ENCODE peak calls at places on chromosomes 6 and 20, in four cellular contexts. W is heart left ventricle, O is HCT116, M is GM23248. I is an unnamed sample. For H3K4me1, the result is how much of the 10 kb centered on the place peaks cover.

GRCh38 chr6:150212745-150213144 is 69.9 kb downstream of the PPP1R14C start:
- DNase-seq in W (no peak), O (no peak), M (no peak), I (no peak)

GRCh38 chr6:2507638-2508037 is 243.1 kb downstream of the MYLK4 start:
- DNase-seq in W (no peak), O (no peak), M (no peak), I (no peak)

GRCh38 chr6:116929825-116930224 is 52.8 kb downstream of the RFX6 start:
- DNase-seq in W (no peak), O (no peak), M (no peak), I (no peak)

GRCh38 chr6:48213076-48213788 is 102.2 kb upstream of the PTCHD4 start:
- DNase-seq in W (no peak), O (no peak), M (no peak), I (no peak)

GRCh38 chr6:31725502-31726350 is 2.6 kb downstream of the MPIG6B start:
- DNase-seq in W (no peak), O (no peak), M (no peak), I (no peak)

GRCh38 chr6:109050012-109050411 is 44.6 kb downstream of the SESN1 start:
- DNase-seq in W (no peak), O (no peak), M (no peak), I (no peak)

GRCh38 chr6:139166238-139166955 is 31.5 kb downstream of the HECA start:
- DNase-seq in W (no peak), O (no peak), M (no peak), I (no peak)

GRCh38 chr6:68559716-68560115 is 75.4 kb upstream of the ADGRB3 start:
- DNase-seq in W (no peak), O (no peak), M (no peak), I (no peak)

GRCh38 chr6:133983099-133983939 is 30.3 kb downstream of the TBPL1 start:
- DNase-seq in W (peak), O (no peak), M (no peak), I (peak)

GRCh38 chr6:41975276-41975675 is 33.7 kb upstream of the CCND3 start:
- DNase-seq in W (no peak), O (no peak), M (no peak), I (no peak)

GRCh38 chr6:69622924-69623323 is 173.9 kb downstream of the LMBRD1 start:
- DNase-seq in W (no peak), O (no peak), M (no peak), I (no peak)

DNA sequence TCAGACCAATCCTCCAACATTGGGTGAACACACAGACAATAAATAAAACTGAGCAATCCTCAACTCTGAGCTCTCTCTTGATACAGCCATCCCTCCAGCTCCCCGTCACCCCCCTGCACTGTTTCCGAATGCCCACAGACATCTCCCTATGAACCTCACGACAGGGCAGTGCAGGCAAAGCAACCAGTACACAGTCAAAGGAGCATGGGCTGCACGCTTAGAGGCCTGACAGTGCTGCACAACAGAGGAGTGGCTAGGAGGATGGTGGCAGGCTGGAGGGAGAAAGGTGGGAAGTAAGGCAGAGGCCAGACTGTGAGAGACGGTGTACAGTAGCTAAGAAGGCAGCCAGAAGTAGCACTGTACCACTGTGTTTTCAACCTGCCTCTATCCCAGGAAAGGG is 24.0 kb downstream of the FYN start:
- DNase-seq in W (no peak), O (no peak), M (no peak), I (no peak)
- H3K4me1 ChIP-seq in W (half or more), O (under half), M (under half), I (under half)

GRCh38 chr6:36110053-36110452 is 20.3 kb upstream of the MAPK13 start:
- DNase-seq in W (no peak), O (no peak), M (no peak), I (no peak)
- H3K4me1 ChIP-seq in W (under half), O (under half), M (under half), I (under half)

DNA sequence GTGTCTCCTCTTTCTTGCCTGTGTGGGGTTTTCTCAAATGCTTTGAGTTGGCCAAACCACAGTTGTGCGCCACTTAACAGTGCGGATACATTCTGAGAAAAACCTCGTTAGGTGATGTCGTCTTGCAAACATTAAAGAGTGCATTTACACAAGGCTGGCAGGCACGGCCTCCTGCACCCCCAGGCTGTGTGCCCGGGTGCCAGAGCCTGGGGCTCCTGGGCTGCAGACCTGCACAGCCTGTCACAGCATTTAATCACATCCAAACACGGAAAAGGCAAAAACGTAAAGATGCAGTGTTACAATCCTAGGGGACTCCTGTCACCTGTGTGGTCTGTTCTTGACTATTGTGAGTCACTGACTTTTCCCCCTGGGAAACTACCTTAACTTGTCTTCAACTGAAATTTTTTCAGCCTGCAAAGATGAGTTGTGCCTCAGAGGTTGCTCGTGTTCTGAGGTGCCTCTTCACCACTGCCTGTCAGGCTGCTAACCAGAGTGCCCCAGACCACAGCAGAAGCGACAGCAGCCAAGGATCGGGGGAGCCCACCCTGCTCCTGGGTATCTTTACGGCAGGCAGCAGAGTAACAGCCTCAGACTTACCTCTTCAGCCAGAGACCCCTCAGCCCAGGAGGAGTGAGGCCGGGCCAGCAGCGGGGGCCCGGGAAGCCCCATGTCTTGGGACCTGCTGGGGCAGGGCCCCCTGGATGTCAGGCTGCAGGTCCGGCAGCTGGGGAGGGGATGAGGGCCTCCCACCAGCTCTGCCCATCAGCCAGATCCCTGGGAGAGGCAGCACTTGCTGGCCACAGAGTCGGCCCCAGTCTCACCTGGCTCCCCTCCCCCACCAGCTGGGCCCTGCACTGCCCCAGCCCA is 683 bp upstream of the C20orf204 start:
- DNase-seq in W (no peak), O (no peak), M (no peak), I (no peak)
- H3K4me1 ChIP-seq in W (under half), O (under half), M (under half), I (under half)

GRCh38 chr6:159110748-159111147 is 58.5 kb upstream of the FNDC1 start:
- DNase-seq in W (no peak), O (no peak), M (no peak), I (no peak)
- H3K4me1 ChIP-seq in W (under half), O (under half), M (under half), I (under half)

DNA sequence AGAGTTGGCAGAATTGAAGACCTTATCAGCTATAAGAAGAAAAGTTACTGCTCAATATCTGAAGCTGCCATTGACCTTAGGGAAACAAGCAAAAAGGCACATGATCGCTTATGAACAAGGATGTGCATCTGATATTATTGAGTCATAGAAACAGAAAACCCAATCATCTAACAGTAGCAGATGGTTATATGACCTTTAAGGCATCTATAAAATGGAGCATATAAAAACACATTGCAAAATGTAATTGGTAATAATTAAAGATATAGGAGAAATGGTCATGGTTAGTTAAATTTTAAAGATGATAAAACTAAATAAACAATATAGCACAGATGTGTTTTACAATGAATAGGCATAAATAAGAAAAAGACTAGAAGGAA is 260.1 kb upstream of the TAB2 start:
- DNase-seq in W (no peak), O (no peak), M (no peak), I (no peak)
- H3K4me1 ChIP-seq in W (under half), O (under half), M (under half), I (under half)

GRCh38 chr20:61931476-61932198 is 134.0 kb downstream of the TAF4 start:
- DNase-seq in W (peak), O (no peak), M (no peak), I (no peak)

GRCh38 chr20:61933481-61933950 is 132.2 kb downstream of the TAF4 start:
- DNase-seq in W (peak), O (no peak), M (no peak), I (no peak)

GRCh38 chr20:61932199-61932592 is 133.5 kb downstream of the TAF4 start:
- DNase-seq in W (no peak), O (no peak), M (no peak), I (no peak)

GRCh38 chr20:61933951-61934715 is 131.5 kb downstream of the TAF4 start:
- DNase-seq in W (peak), O (no peak), M (no peak), I (no peak)

DNA sequence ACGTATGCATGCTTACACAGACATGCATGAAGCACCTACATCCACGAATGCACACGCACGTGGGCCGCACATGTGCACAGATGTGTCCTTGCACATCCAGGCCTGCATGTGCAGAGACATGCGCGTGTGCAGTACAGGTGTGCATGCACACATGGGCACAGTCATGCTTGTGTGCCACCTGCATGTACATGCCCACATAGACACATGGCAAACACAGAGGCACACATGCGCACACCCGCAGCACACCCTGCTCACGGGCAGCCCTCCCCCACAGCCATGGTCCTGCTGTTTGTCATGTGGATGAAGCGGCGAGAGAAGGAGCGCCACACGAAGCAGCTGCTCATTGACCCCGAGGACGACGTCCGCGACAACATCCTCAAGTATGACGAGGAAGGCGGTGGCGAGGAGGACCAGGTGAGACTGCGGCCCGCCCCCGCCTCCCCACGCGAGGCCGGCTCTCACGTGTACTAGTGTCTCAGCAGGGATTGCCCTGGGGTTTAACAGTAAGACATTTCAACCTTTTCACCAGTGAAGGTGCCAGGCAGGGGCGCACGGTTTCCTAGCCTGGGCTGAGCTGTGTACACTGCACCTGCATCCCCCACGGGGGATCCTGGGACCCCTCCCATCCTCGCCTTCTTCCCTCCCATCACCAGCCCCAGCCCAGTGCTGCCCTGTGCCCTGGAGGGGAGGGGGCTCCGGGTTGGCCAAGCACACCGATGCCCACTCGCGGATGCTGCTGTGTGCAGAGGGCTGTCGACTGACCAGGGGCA is 132.8 kb downstream of the TAF4 start:
- DNase-seq in W (peak), O (no peak), M (no peak), I (no peak)
- H3K4me1 ChIP-seq in W (under half), O (under half), M (under half), I (under half)

GRCh38 chr6:11971154-11971553 is 41.0 kb upstream of the HIVEP1 start:
- DNase-seq in W (no peak), O (no peak), M (peak), I (no peak)

GRCh38 chr6:11974089-11974488 is 38.0 kb upstream of the HIVEP1 start:
- DNase-seq in W (no peak), O (no peak), M (peak), I (peak)

GRCh38 chr6:11972270-11972669 is 39.8 kb upstream of the HIVEP1 start:
- DNase-seq in W (no peak), O (no peak), M (no peak), I (no peak)

GRCh38 chr6:11973238-11973637 is 38.9 kb upstream of the HIVEP1 start:
- DNase-seq in W (no peak), O (no peak), M (no peak), I (no peak)

GRCh38 chr6:11972806-11973205 is 39.3 kb upstream of the HIVEP1 start:
- DNase-seq in W (no peak), O (no peak), M (peak), I (no peak)
- H3K4me1 ChIP-seq in W (under half), O (under half), M (half or more), I (under half)